ENCODE peak calls at places on chromosome 5, in nine cellular contexts. G is PC-3; I is CD8-positive, alpha-beta T cell; D is epithelial cell of esophagus; X is AG20443; O is T follicular helper cell; V is psoas muscle; F is activated naive CD4-positive, alpha-beta T cell treated with anti-CD3 and anti-CD28 coated beads for 36 hours; R is EL. K is an unnamed sample.

GRCh38 chr5:16862777-16863176 is 73.3 kb downstream of the MYO10 start:
- DNase-seq in X (no peak), D (no peak), R (no peak), V (no peak), I (no peak), G (no peak), F (no peak), O (no peak), K (no peak)

GRCh38 chr5:15702102-15702501 is 202.1 kb downstream of the FBXL7 start:
- DNase-seq in I (no peak), V (no peak), G (no peak), O (no peak), D (peak), X (no peak), R (peak), F (no peak), K (no peak)

GRCh38 chr5:150203832-150204587 is 14.1 kb downstream of the SLC6A7 start:
- DNase-seq in O (no peak), D (no peak), F (no peak), G (no peak), R (no peak), I (no peak), V (no peak), X (no peak), K (no peak)

GRCh38 chr5:8828596-8829321 is 717.1 kb downstream of the SEMA5A start:
- DNase-seq in D (no peak), F (no peak), I (no peak), O (no peak), X (peak), G (no peak), V (no peak), R (no peak), K (no peak)

GRCh38 chr5:76180817-76181805 is 97.9 kb downstream of the SV2C start:
- DNase-seq in V (no peak), F (peak), I (no peak), R (no peak), D (peak), G (no peak), X (no peak), O (no peak), K (no peak)

GRCh38 chr5:1513326-1514026 is 10.3 kb downstream of the LPCAT1 start:
- DNase-seq in F (no peak), O (no peak), X (no peak), D (no peak), G (no peak), V (peak), R (no peak), I (no peak), K (peak)

GRCh38 chr5:61886214-61886613 is 419.8 kb upstream of the KIF2A start:
- DNase-seq in G (no peak), R (no peak), I (no peak), X (no peak), O (no peak), V (no peak), D (no peak), F (no peak), K (no peak)

GRCh38 chr5:79795764-79796398 is 106.2 kb downstream of the CMYA5 start:
- DNase-seq in G (no peak), I (no peak), X (peak), F (no peak), D (peak), O (no peak), R (peak), V (peak), K (no peak)

GRCh38 chr5:179160584-179160983 is 100.4 kb downstream of the ZNF354C start:
- DNase-seq in F (no peak), R (peak), G (peak), D (no peak), V (no peak), O (no peak), X (no peak), I (no peak), K (no peak)

GRCh38 chr5:148957591-148958202 is 105.2 kb downstream of the SH3TC2 start:
- DNase-seq in F (peak), V (no peak), X (peak), G (peak), R (peak), D (peak), O (no peak), I (peak), K (no peak)

GRCh38 chr5:159184858-159185381 is 24.4 kb downstream of the RNF145 start:
- DNase-seq in V (no peak), G (peak), X (peak), I (no peak), D (peak), F (peak), R (peak), O (no peak), K (no peak)

GRCh38 chr5:95565280-95565920 is 10.5 kb downstream of the ARSK start:
- DNase-seq in F (no peak), D (no peak), O (no peak), X (peak), V (no peak), I (no peak), G (peak), R (peak), K (no peak)

GRCh38 chr5:175743676-175744210 is 85.9 kb downstream of the HRH2 start:
- DNase-seq in I (no peak), D (no peak), V (no peak), F (no peak), X (no peak), G (peak), R (peak), O (no peak), K (no peak)

GRCh38 chr5:142777108-142777507 is 6.9 kb downstream of the ARHGAP26 start:
- DNase-seq in R (no peak), I (no peak), G (no peak), O (no peak), V (no peak), F (no peak), X (no peak), D (no peak), K (no peak)

GRCh38 chr5:71809446-71809845 is 90.4 kb downstream of the CARTPT start:
- DNase-seq in O (no peak), G (no peak), X (no peak), V (no peak), F (no peak), D (no peak), R (no peak), I (no peak), K (no peak)

GRCh38 chr5:150113047-150113744 is 26.8 kb upstream of the CSF1R start:
- DNase-seq in O (no peak), D (peak), F (no peak), I (no peak), X (peak), R (no peak), G (peak), V (no peak), K (peak)

GRCh38 chr5:75089137-75089536 is 36.8 kb upstream of the GCNT4 start:
- DNase-seq in F (peak), V (no peak), G (peak), D (peak), I (no peak), X (peak), O (no peak), R (peak), K (no peak)

GRCh38 chr5:138541511-138541910 is 1.5 kb downstream of the ETF1 start:
- DNase-seq in F (no peak), V (no peak), G (no peak), I (no peak), D (no peak), R (peak), O (no peak), X (no peak), K (no peak)

GRCh38 chr5:132206782-132207181 is 20.9 kb downstream of the P4HA2 start:
- DNase-seq in R (no peak), I (no peak), D (no peak), O (no peak), F (no peak), G (no peak), V (no peak), X (no peak), K (no peak)

GRCh38 chr5:6902597-6902996 is 189.4 kb downstream of the TENT4A start:
- DNase-seq in O (no peak), D (no peak), I (no peak), X (no peak), R (no peak), G (no peak), V (no peak), F (no peak), K (no peak)

GRCh38 chr5:36728697-36729543 is 122.5 kb downstream of the SLC1A3 start:
- DNase-seq in X (peak), R (peak), I (no peak), V (no peak), D (peak), F (peak), O (no peak), G (peak), K (no peak)

GRCh38 chr5:92380069-92380770 is 997.1 kb upstream of the ARRDC3 start:
- DNase-seq in R (no peak), O (no peak), X (no peak), I (no peak), V (no peak), D (peak), F (no peak), G (no peak), K (no peak)

GRCh38 chr5:89003563-89004036 is 120.6 kb upstream of the MEF2C start:
- DNase-seq in I (no peak), V (no peak), O (no peak), R (no peak), X (no peak), G (no peak), D (no peak), F (no peak), K (no peak)

GRCh38 chr5:142095035-142095434 is 13.5 kb upstream of the NDFIP1 start:
- DNase-seq in R (no peak), G (no peak), V (no peak), X (no peak), O (no peak), I (no peak), F (peak), D (no peak), K (no peak)

GRCh38 chr5:181042722-181043121 is 2.7 kb downstream of the BTNL9 start:
- DNase-seq in V (no peak), R (no peak), F (no peak), G (no peak), D (no peak), I (no peak), X (no peak), O (no peak), K (no peak)